ENCODE peak calls at places on chromosomes 13 and 19, in five cellular contexts. One of them, this sample, is unnamed.

GRCh38 chr13:99981115-99982020 is at the start of gene ZIC2:
- DNase-seq in left cardiac atrium: no peak
- DNase-seq in activated CD8-positive, alpha-beta memory T cell treated with anti-CD3 and anti-CD28 coated beads for 48 hours: no peak
- DNase-seq in T-helper 1 cell: no peak
- DNase-seq in stimulated activated CD4-positive, alpha-beta T cell treated with anti-CD3 and anti-CD28 coated beads, TNF-alpha, amount 100 ng/mL, for 1 hour: no peak
- DNase-seq in this sample: no peak

GRCh38 chr13:42653694-42654093 is 79.7 kb downstream of the TNFSF11 start:
- DNase-seq in activated CD8-positive, alpha-beta memory T cell treated with anti-CD3 and anti-CD28 coated beads for 48 hours: no peak
- DNase-seq in left cardiac atrium: no peak
- DNase-seq in T-helper 1 cell: no peak
- DNase-seq in stimulated activated CD4-positive, alpha-beta T cell treated with anti-CD3 and anti-CD28 coated beads, TNF-alpha, amount 100 ng/mL, for 1 hour: no peak
- DNase-seq in this sample: no peak

GRCh38 chr13:51801631-51802099 is 2.3 kb downstream of the DHRS12 start:
- DNase-seq in left cardiac atrium: peak
- DNase-seq in activated CD8-positive, alpha-beta memory T cell treated with anti-CD3 and anti-CD28 coated beads for 48 hours: no peak
- DNase-seq in T-helper 1 cell: no peak
- DNase-seq in stimulated activated CD4-positive, alpha-beta T cell treated with anti-CD3 and anti-CD28 coated beads, TNF-alpha, amount 100 ng/mL, for 1 hour: no peak
- DNase-seq in this sample: peak

GRCh38 chr13:25973576-25973975 is 78.2 kb downstream of the SHISA2 start:
- DNase-seq in stimulated activated CD4-positive, alpha-beta T cell treated with anti-CD3 and anti-CD28 coated beads, TNF-alpha, amount 100 ng/mL, for 1 hour: no peak
- DNase-seq in left cardiac atrium: no peak
- DNase-seq in T-helper 1 cell: peak
- DNase-seq in activated CD8-positive, alpha-beta memory T cell treated with anti-CD3 and anti-CD28 coated beads for 48 hours: no peak
- DNase-seq in this sample: no peak

GRCh38 chr13:28099396-28100148 is 804 bp downstream of the FLT3 start:
- DNase-seq in left cardiac atrium: no peak
- DNase-seq in activated CD8-positive, alpha-beta memory T cell treated with anti-CD3 and anti-CD28 coated beads for 48 hours: no peak
- DNase-seq in stimulated activated CD4-positive, alpha-beta T cell treated with anti-CD3 and anti-CD28 coated beads, TNF-alpha, amount 100 ng/mL, for 1 hour: no peak
- DNase-seq in T-helper 1 cell: no peak
- DNase-seq in this sample: no peak

GRCh38 chr19:19170053-19170945 is at the start of gene MEF2B:
- DNase-seq in T-helper 1 cell: peak
- DNase-seq in stimulated activated CD4-positive, alpha-beta T cell treated with anti-CD3 and anti-CD28 coated beads, TNF-alpha, amount 100 ng/mL, for 1 hour: peak
- DNase-seq in left cardiac atrium: peak
- DNase-seq in activated CD8-positive, alpha-beta memory T cell treated with anti-CD3 and anti-CD28 coated beads for 48 hours: peak
- DNase-seq in this sample: peak

GRCh38 chr19:13034636-13035035 is 39.4 kb downstream of the NFIX start:
- DNase-seq in stimulated activated CD4-positive, alpha-beta T cell treated with anti-CD3 and anti-CD28 coated beads, TNF-alpha, amount 100 ng/mL, for 1 hour: no peak
- DNase-seq in T-helper 1 cell: no peak
- DNase-seq in activated CD8-positive, alpha-beta memory T cell treated with anti-CD3 and anti-CD28 coated beads for 48 hours: no peak
- DNase-seq in left cardiac atrium: no peak
- DNase-seq in this sample: no peak

GRCh38 chr13:57630661-57631606 is 610 bp upstream of the PCDH17 start:
- DNase-seq in left cardiac atrium: no peak
- DNase-seq in activated CD8-positive, alpha-beta memory T cell treated with anti-CD3 and anti-CD28 coated beads for 48 hours: no peak
- DNase-seq in stimulated activated CD4-positive, alpha-beta T cell treated with anti-CD3 and anti-CD28 coated beads, TNF-alpha, amount 100 ng/mL, for 1 hour: no peak
- DNase-seq in T-helper 1 cell: no peak
- DNase-seq in this sample: no peak

GRCh38 chr13:94431987-94432386 is 47.5 kb downstream of the DCT start:
- DNase-seq in stimulated activated CD4-positive, alpha-beta T cell treated with anti-CD3 and anti-CD28 coated beads, TNF-alpha, amount 100 ng/mL, for 1 hour: no peak
- DNase-seq in left cardiac atrium: no peak
- DNase-seq in activated CD8-positive, alpha-beta memory T cell treated with anti-CD3 and anti-CD28 coated beads for 48 hours: no peak
- DNase-seq in T-helper 1 cell: no peak
- DNase-seq in this sample: no peak

GRCh38 chr19:3359850-3360493 is 6.4 kb upstream of the NFIC start:
- DNase-seq in T-helper 1 cell: no peak
- DNase-seq in left cardiac atrium: no peak
- DNase-seq in activated CD8-positive, alpha-beta memory T cell treated with anti-CD3 and anti-CD28 coated beads for 48 hours: no peak
- DNase-seq in stimulated activated CD4-positive, alpha-beta T cell treated with anti-CD3 and anti-CD28 coated beads, TNF-alpha, amount 100 ng/mL, for 1 hour: peak
- DNase-seq in this sample: no peak

GRCh38 chr19:46133101-46133627 is 8.7 kb upstream of the IGFL3 start:
- DNase-seq in activated CD8-positive, alpha-beta memory T cell treated with anti-CD3 and anti-CD28 coated beads for 48 hours: no peak
- DNase-seq in left cardiac atrium: peak
- DNase-seq in T-helper 1 cell: no peak
- DNase-seq in stimulated activated CD4-positive, alpha-beta T cell treated with anti-CD3 and anti-CD28 coated beads, TNF-alpha, amount 100 ng/mL, for 1 hour: no peak
- DNase-seq in this sample: no peak

GRCh38 chr13:31073859-31074718 is 87.6 kb downstream of the HSPH1 start:
- DNase-seq in left cardiac atrium: no peak
- DNase-seq in stimulated activated CD4-positive, alpha-beta T cell treated with anti-CD3 and anti-CD28 coated beads, TNF-alpha, amount 100 ng/mL, for 1 hour: no peak
- DNase-seq in T-helper 1 cell: no peak
- DNase-seq in activated CD8-positive, alpha-beta memory T cell treated with anti-CD3 and anti-CD28 coated beads for 48 hours: no peak
- DNase-seq in this sample: no peak

GRCh38 chr19:43643326-43643725 is 3.7 kb upstream of the CADM4 start:
- DNase-seq in T-helper 1 cell: no peak
- DNase-seq in left cardiac atrium: no peak
- DNase-seq in stimulated activated CD4-positive, alpha-beta T cell treated with anti-CD3 and anti-CD28 coated beads, TNF-alpha, amount 100 ng/mL, for 1 hour: no peak
- DNase-seq in activated CD8-positive, alpha-beta memory T cell treated with anti-CD3 and anti-CD28 coated beads for 48 hours: no peak
- DNase-seq in this sample: no peak

GRCh38 chr19:5952193-5953033 is 25.5 kb downstream of the RANBP3 start:
- DNase-seq in left cardiac atrium: no peak
- DNase-seq in T-helper 1 cell: no peak
- DNase-seq in stimulated activated CD4-positive, alpha-beta T cell treated with anti-CD3 and anti-CD28 coated beads, TNF-alpha, amount 100 ng/mL, for 1 hour: no peak
- DNase-seq in activated CD8-positive, alpha-beta memory T cell treated with anti-CD3 and anti-CD28 coated beads for 48 hours: no peak
- DNase-seq in this sample: no peak

GRCh38 chr13:63901630-63902029 is 2486.0 kb upstream of the PCDH20 start:
- DNase-seq in T-helper 1 cell: no peak
- DNase-seq in left cardiac atrium: no peak
- DNase-seq in stimulated activated CD4-positive, alpha-beta T cell treated with anti-CD3 and anti-CD28 coated beads, TNF-alpha, amount 100 ng/mL, for 1 hour: no peak
- DNase-seq in activated CD8-positive, alpha-beta memory T cell treated with anti-CD3 and anti-CD28 coated beads for 48 hours: no peak
- DNase-seq in this sample: no peak

This sample was measured in heart left ventricle.